ENCODE peak calls at places on chromosomes 12 and 14, in ten cellular contexts. Y is lower leg skin, R is foreskin keratinocyte, F is body of pancreas, L is fibroblast of lung, J is GM23338, B is heart left ventricle, S is A549, W is AG09319, K is stomach. O is an unnamed sample.

GRCh38 chr12:89427508-89428156 is 75.3 kb upstream of the DUSP6 start:
- DNase-seq in L (peak), B (no peak), R (no peak), K (no peak), W (no peak), J (no peak), Y (no peak), F (no peak), S (no peak), O (no peak)

GRCh38 chr12:104207416-104207941 is 8.1 kb upstream of the TXNRD1 start:
- DNase-seq in K (no peak), S (no peak), W (no peak), L (no peak), Y (no peak), J (no peak), F (no peak), B (no peak), R (no peak), O (no peak)

GRCh38 chr14:71022939-71023338 is 115.7 kb downstream of the PCNX1 start:
- DNase-seq in R (no peak), W (no peak), K (no peak), B (no peak), L (no peak), J (no peak), S (no peak), Y (no peak), F (no peak), O (no peak)

GRCh38 chr12:109127533-109128242 is 11.3 kb downstream of the ACACB start:
- DNase-seq in K (no peak), B (no peak), F (no peak), S (no peak), L (no peak), J (no peak), Y (no peak), R (no peak), W (no peak), O (no peak)

GRCh38 chr12:46977976-46978375 is 101.4 kb upstream of the PCED1B start:
- DNase-seq in F (no peak), S (no peak), R (no peak), L (peak), W (no peak), K (no peak), B (no peak), Y (no peak), J (no peak), O (no peak)

GRCh38 chr12:31724597-31724996 is 4.2 kb downstream of the AMN1 start:
- DNase-seq in F (no peak), J (no peak), K (no peak), W (no peak), Y (no peak), B (no peak), R (no peak), L (no peak), S (no peak), O (no peak)

GRCh38 chr14:55097894-55098560 is 31.0 kb upstream of the LGALS3 start:
- DNase-seq in B (no peak), S (no peak), F (no peak), W (no peak), R (peak), J (no peak), L (peak), Y (peak), K (peak), O (peak)

GRCh38 chr12:29569392-29569791 is 71.9 kb upstream of the OVCH1 start:
- DNase-seq in S (no peak), F (no peak), W (no peak), R (peak), B (no peak), J (no peak), K (no peak), L (peak), Y (no peak), O (no peak)

GRCh38 chr14:66745078-66745477 is 237.1 kb downstream of the GPHN start:
- DNase-seq in F (no peak), S (no peak), K (no peak), L (no peak), W (no peak), Y (no peak), B (no peak), J (no peak), R (no peak), O (no peak)

GRCh38 chr12:48907243-48907642 is 18.0 kb downstream of the FKBP11 start:
- DNase-seq in W (no peak), F (no peak), S (no peak), L (no peak), B (no peak), K (no peak), Y (no peak), J (no peak), R (no peak), O (no peak)

GRCh38 chr14:53850714-53851296 is 105.8 kb downstream of the BMP4 start:
- DNase-seq in W (peak), Y (no peak), R (peak), L (peak), K (no peak), F (no peak), S (peak), J (no peak), B (no peak), O (peak)

GRCh38 chr14:36019126-36019525 is 157.4 kb downstream of the PTCSC3 start:
- DNase-seq in W (no peak), K (no peak), B (no peak), R (no peak), L (peak), F (no peak), J (no peak), Y (no peak), S (no peak), O (no peak)

GRCh38 chr14:61644834-61645233 is 50.5 kb upstream of the HIF1A start:
- DNase-seq in L (peak), W (no peak), S (no peak), R (no peak), B (no peak), J (peak), F (no peak), K (no peak), Y (no peak), O (no peak)

GRCh38 chr12:75834591-75834990 is 197.0 kb downstream of the PHLDA1 start:
- DNase-seq in Y (no peak), S (no peak), F (no peak), R (no peak), J (no peak), B (no peak), K (no peak), W (no peak), L (peak), O (peak)

GRCh38 chr12:46043972-46044520 is 53.7 kb upstream of the SCAF11 start:
- DNase-seq in R (no peak), F (no peak), K (no peak), L (no peak), S (no peak), J (peak), B (no peak), Y (no peak), W (no peak), O (no peak)

GRCh38 chr14:90644882-90645281 is 171.3 kb downstream of the TTC7B start:
- DNase-seq in B (peak), S (no peak), L (peak), K (no peak), F (peak), Y (no peak), R (no peak), W (peak), J (no peak), O (no peak)

GRCh38 chr12:2691340-2692111 is 103.2 kb upstream of the FKBP4 start:
- DNase-seq in L (peak), K (no peak), Y (no peak), J (peak), R (no peak), F (no peak), S (no peak), B (no peak), W (no peak), O (peak)

GRCh38 chr12:7716391-7716790 is 5.2 kb downstream of the DPPA3 start:
- DNase-seq in W (no peak), F (no peak), L (no peak), Y (no peak), K (no peak), J (peak), R (peak), S (peak), B (no peak), O (peak)

GRCh38 chr12:2739832-2740641 is 54.7 kb upstream of the FKBP4 start:
- DNase-seq in J (peak), L (peak), R (peak), F (peak), Y (no peak), K (peak), B (no peak), S (peak), W (no peak), O (peak)

GRCh38 chr14:61493239-61493638 is 171.9 kb downstream of the PRKCH start:
- DNase-seq in S (peak), L (peak), W (peak), K (no peak), B (no peak), R (peak), F (no peak), J (no peak), Y (no peak), O (peak)

DNA sequence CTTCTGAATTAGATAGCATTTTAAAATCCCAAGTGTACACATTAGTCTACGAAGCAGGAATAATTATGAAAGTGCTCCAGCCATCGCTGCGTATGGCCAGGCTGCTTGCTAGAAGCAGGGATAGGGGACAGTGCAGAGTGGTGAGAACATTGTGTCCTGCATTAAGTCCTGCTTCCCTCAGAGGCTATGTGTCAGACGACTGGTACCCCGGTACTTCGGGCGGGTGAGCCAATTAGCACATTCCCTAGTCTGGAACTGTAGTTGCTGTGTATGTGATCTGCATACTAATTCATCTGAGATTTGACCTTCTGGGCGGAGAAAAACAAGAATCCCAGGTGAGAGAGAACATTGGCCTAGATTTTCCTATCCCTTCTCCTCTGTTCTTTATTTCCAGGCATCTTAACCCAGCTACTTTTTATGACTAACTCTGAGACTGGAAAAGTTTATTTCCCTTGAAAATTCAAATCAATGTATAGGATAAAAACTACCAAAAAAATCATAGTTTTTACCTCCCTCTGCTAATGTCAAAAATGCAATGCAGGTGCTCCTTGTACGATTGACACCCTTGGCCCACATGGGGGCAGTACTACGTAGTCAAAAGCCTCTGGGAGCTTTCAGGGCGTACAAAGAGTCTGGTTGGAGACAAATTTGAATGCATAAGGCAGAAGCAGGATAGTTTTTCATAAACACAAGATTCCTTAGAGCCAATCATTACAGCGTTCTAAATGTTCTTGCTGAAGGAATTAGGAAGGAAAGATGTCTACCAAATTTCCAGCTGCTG is 764.3 kb downstream of the NOVA1 start:
- DNase-seq in W (no peak), L (peak), S (peak), B (peak), R (peak), Y (no peak), J (peak), K (peak), F (peak), O (peak)
- TF ChIP-seq CTCF in W (no peak), L (no peak), S (no peak), B (no peak), R (peak), Y (no peak), J (peak), K (no peak), F (peak), O (peak)

GRCh38 chr12:121227294-121227693 is 17.4 kb downstream of the P2RX4 start:
- DNase-seq in R (peak), J (no peak), W (no peak), F (peak), K (peak), Y (no peak), B (no peak), S (no peak), L (no peak), O (peak)
- TF ChIP-seq CTCF in R (no peak), J (no peak), W (no peak), F (peak), K (no peak), Y (no peak), B (no peak), S (no peak), L (no peak), O (peak)

GRCh38 chr14:73777420-73777819 is 63.2 kb upstream of the PNMA1 start:
- DNase-seq in J (no peak), K (no peak), W (no peak), Y (no peak), S (no peak), R (no peak), F (no peak), L (no peak), B (no peak), O (no peak)
- TF ChIP-seq CTCF in J (peak), K (peak), W (no peak), Y (no peak), S (no peak), R (peak), F (no peak), L (no peak), B (no peak), O (peak)

DNA sequence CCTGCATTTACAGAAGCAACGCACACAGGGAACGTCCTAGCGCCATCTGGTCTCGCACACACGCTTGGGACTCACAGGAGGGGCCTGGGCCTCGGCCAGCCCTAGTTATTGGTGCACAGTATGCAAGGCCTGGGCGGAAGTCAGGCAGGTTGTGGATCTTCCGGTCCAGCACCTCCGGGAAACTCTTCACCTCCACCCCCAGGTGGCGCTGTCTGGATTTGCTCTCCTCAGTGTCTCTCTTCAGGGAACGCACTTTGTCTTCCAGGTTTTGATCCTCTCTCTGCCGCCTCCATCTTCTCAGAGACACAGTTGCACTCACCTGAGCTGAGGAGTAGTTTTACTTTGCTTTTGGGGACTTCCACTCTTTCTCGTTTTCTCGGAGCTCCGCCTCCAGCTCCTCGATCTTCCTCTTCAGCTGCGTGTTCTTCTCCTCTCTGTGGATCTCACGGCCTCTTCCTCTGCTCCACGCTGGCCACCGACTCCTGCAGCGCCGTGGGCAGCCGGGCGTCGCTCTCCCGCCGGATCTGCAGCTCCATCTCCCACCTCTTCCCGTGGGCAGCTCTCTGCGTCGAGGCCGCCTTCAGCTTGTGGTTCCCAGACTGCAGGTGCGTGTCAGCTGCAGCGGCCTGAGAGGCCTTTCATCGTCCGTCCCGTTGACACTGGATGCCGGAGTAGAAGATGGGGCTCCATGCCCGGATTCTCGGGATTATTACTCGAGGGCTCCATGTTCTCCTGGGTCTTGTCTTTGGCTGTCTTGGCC is 933.8 kb downstream of the TMEM121 start:
- DNase-seq in J (peak), R (no peak), B (peak), W (no peak), F (no peak), K (no peak), Y (no peak), S (peak), L (no peak), O (no peak)
- TF ChIP-seq CTCF in J (peak), R (no peak), B (no peak), W (no peak), F (no peak), K (no peak), Y (no peak), S (no peak), L (no peak), O (no peak)

GRCh38 chr12:106205208-106206069 is 42.4 kb downstream of the CKAP4 start:
- DNase-seq in F (peak), S (peak), B (peak), J (peak), L (no peak), K (no peak), W (no peak), R (peak), Y (no peak), O (peak)
- TF ChIP-seq CTCF in F (peak), S (peak), B (peak), J (peak), L (no peak), K (no peak), W (no peak), R (peak), Y (no peak), O (peak)

GRCh38 chr14:49306152-49306751 is 279.9 kb downstream of the RPS29 start:
- DNase-seq in B (no peak), Y (no peak), K (no peak), J (peak), L (peak), F (no peak), R (peak), S (peak), W (no peak), O (peak)
- TF ChIP-seq CTCF in B (peak), Y (no peak), K (no peak), J (peak), L (no peak), F (peak), R (peak), S (peak), W (peak), O (peak)

GRCh38 chr12:113655919-113656318 is 184.2 kb upstream of the LHX5 start:
- DNase-seq in J (no peak), S (no peak), B (no peak), L (no peak), K (no peak), W (no peak), R (no peak), Y (no peak), F (no peak), O (no peak)
- TF ChIP-seq CTCF in J (peak), S (no peak), B (no peak), L (no peak), K (no peak), W (no peak), R (no peak), Y (no peak), F (no peak), O (no peak)

GRCh38 chr12:25970916-25971674 is 12.6 kb downstream of the RASSF8 start:
- DNase-seq in W (no peak), B (no peak), R (no peak), F (no peak), K (no peak), S (no peak), J (no peak), L (no peak), Y (peak), O (no peak)
- TF ChIP-seq CTCF in W (peak), B (peak), R (no peak), F (no peak), K (no peak), S (no peak), J (no peak), L (no peak), Y (no peak), O (peak)